ENCODE peak calls at places on chromosomes 2 and 18, in eight cellular contexts. O, J, C, H, A, N, D and U are unnamed samples.

GRCh38 chr18:22935431-22935830 is 2.3 kb downstream of the RBBP8 start:
- DNase-seq in A (no peak), C (no peak), N (no peak), O (no peak), D (peak; percentile 33), J (no peak), H (no peak), U (no peak)

GRCh38 chr18:61975526-61976326 is 82.9 kb upstream of the RNF152 start:
- DNase-seq in O (no peak), A (no peak), N (no peak), D (peak; percentile 45), H (no peak), C (no peak), J (no peak), U (no peak)

GRCh38 chr18:79555885-79556284 is 123.7 kb upstream of the CTDP1 start:
- DNase-seq in D (no peak), J (no peak), A (no peak), N (peak; percentile 49), C (no peak), O (no peak), H (no peak), U (no peak)

GRCh38 chr2:101692037-101692436 is 5.5 kb upstream of the MAP4K4 start:
- DNase-seq in A (no peak), N (no peak), C (no peak), O (peak; percentile 29), D (no peak), H (no peak), J (no peak), U (no peak)

GRCh38 chr2:101446869-101447268 is 28.0 kb downstream of the RFX8 start:
- DNase-seq in H (no peak), J (no peak), N (no peak), C (no peak), O (no peak), A (peak; percentile 95), D (no peak), U (no peak)

GRCh38 chr2:37005118-37005868 is 39.0 kb upstream of the STRN start:
- DNase-seq in A (peak; percentile 54), D (peak; percentile 62), J (no peak), C (no peak), H (no peak), N (no peak), O (no peak), U (no peak)

GRCh38 chr18:6434987-6435709 is 20.4 kb upstream of the L3MBTL4 start:
- DNase-seq in N (no peak), J (no peak), D (no peak), A (peak; percentile 56), H (no peak), C (no peak), O (no peak), U (no peak)

GRCh38 chr2:216018709-216019108 is 5.4 kb upstream of the MREG start:
- DNase-seq in H (no peak), D (no peak), O (no peak), J (no peak), N (no peak), A (no peak), C (no peak), U (no peak)

GRCh38 chr2:30942430-30942829 is 135.2 kb upstream of the CAPN13 start:
- DNase-seq in A (no peak), C (no peak), D (no peak), O (no peak), H (no peak), J (no peak), N (no peak), U (no peak)

GRCh38 chr2:69298261-69298660 is 88.8 kb downstream of the GFPT1 start:
- DNase-seq in O (no peak), A (peak; percentile 93), J (no peak), C (no peak), H (no peak), D (no peak), N (no peak), U (peak; percentile 69)

GRCh38 chr2:196182439-196183171 is 11.2 kb upstream of the STK17B start:
- DNase-seq in J (no peak), D (peak; percentile 50), O (no peak), H (no peak), C (no peak), N (no peak), A (no peak), U (peak; percentile 47)

GRCh38 chr2:33077841-33078240 is 131.1 kb downstream of the LTBP1 start:
- DNase-seq in N (no peak), C (no peak), O (no peak), H (no peak), A (peak; percentile 14), D (peak; percentile 12), J (no peak), U (no peak)

GRCh38 chr2:211709394-211709793 is 829.2 kb downstream of the ERBB4 start:
- DNase-seq in O (no peak), J (no peak), H (no peak), D (no peak), N (no peak), A (no peak), C (no peak), U (no peak)

GRCh38 chr2:222399038-222399783 is 25.1 kb upstream of the SGPP2 start:
- DNase-seq in N (no peak), J (no peak), H (no peak), D (no peak), O (no peak), C (no peak), A (no peak), U (no peak)

DNA sequence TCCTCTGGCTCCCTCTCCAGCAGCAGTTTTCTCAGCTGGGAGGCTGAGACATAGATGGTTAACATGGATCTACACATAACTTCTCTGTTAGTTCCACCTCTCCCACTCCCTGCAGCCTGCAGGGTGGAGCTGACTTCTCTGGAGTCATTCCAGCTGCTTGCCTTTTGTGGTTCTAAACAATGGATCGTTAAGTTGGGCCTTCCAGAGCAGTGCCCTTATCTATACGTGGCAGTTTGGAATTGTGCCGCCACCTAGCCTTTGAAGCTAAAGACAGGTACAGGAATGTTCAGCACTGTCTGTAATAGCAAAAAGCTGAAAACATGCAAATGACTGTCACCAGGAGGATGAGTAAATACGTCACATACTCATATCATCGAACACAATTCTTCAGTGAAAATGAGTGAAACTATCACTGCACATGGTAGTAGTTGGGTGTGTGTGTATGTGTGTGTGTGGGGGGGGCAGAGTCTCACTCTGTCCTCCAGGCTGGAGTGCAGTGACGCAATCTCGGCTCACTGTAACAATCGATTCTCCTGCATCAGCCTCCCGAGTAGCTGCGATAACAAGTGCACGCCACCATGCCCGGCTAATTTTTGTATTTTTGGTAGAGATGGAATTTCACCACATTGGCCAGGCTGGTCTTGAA is 50.3 kb downstream of the SH2D6 start:
- DNase-seq in N (peak; percentile 39), J (peak; percentile 87), O (no peak), C (peak; percentile 80), D (no peak), H (no peak), A (peak; percentile 95), U (peak; percentile 74)
- TF ChIP-seq CTCF in N (no peak), J (peak; percentile 26), O (no peak), C (no peak), D (no peak), H (no peak), A (peak; percentile 17), U (peak; percentile 9)

DNA sequence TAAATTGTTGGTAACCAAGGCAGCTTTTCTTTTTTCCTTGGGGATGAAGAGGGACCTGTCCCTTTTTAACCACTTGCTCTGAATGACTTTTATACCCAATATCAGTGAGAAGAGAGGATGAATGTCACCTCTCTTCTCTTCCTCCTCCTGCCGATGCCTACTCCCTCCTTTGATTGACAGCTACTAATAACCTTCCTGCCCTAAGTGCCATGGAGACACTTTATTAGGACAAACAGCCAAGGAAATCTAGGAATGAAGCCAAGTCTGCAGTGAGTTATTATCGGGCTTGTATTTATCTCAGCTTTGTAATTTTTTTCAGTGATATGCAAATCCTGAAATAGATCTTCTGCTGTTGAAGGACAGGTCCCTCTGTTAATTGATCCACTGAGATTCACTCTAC is 686.6 kb downstream of the TMEM182 start:
- DNase-seq in H (no peak), C (no peak), O (no peak), D (no peak), J (no peak), A (no peak), N (no peak), U (no peak)
- H3K4me3 ChIP-seq in H (no peak overlapping the region), C (no peak overlapping the region), O (no peak overlapping the region), D (no peak overlapping the region), J (no peak overlapping the region), A (no peak overlapping the region), N (no peak overlapping the region), U (no peak overlapping the region)

DNA sequence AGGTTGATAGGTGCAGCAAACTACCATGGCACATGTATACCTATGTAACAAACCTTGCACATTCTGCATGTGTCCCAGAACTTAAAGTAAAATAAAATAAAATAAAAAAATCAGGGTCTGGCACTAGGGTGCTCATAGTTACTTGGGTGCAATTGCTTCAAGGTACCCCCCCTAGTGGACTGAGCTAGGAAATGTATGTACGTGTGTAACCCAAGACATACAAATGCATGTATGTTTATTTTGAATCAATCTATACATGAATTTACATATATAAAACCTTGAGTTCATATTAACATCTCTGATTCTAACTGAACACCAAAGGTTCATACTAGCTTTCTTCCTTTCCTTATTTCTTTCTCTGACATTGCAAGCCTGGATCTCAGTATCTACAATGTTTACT is 51.5 kb downstream of the USP37 start:
- DNase-seq in N (no peak), C (no peak), A (peak; percentile 34), J (no peak), D (peak; percentile 54), H (no peak), O (no peak), U (no peak)
- TF ChIP-seq CTCF in N (peak; percentile 51), C (no peak), A (peak; percentile 51), J (no peak), D (peak; percentile 30), H (peak; percentile 11), O (peak; percentile 36), U (peak; percentile 49)

DNA sequence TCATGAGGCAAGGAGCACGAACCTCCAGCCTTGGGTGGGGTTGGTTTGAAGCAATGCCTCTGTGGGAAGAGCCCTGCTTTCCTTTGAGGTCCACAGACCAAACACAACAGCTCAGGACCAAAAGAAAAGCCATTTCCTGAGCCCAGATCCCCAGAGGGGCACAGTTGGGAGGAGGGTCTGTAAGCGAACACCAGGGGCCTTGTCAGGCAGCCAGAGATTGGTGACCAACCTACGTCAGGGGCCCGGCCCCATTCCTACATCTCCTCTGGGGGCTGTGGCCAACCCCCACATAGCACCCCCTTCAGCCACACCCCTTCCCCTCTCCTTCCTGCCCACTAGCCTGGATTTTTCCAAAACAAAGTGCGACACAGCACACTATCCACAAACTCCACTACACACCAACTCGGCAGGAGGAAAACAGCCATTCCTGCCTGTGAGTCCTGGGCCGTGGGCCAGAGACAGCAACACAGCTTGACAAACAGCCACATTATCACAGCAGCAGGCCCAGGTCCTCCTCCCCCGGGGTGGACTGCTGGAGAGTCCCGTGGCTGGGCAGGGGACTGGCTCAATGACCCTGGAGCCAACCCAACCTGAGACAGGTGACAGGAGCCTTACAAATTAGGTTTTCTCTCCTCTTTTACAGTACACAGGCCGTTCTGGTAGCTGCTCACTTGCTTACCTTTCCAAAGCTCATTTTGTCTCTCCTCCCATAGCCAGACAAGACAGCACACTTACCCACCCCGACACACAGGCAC is 98.8 kb downstream of the TNS1 start:
- DNase-seq in A (no peak), O (peak; percentile 79), H (peak; percentile 92), N (peak; percentile 79), D (no peak), J (peak; percentile 81), C (peak; percentile 52), U (no peak)
- H3K4me3 ChIP-seq in A (no peak overlapping the region), O (no peak overlapping the region), H (peak overlapping the region; percentile 17), N (peak overlapping the region; percentile 23), D (no peak overlapping the region), J (peak overlapping the region; percentile 3), C (no peak overlapping the region), U (no peak overlapping the region)